ENCODE peak calls at places on chromosomes 16 and 17, in four cellular contexts. R, A, K and B are unnamed samples.

GRCh38 chr16:66551362-66551761 is 1.0 kb upstream of the CKLF start:
- DNase-seq in R (peak), A (no peak), K (no peak), B (peak)

GRCh38 chr16:24130494-24131085 is 125.5 kb upstream of the CACNG3 start:
- DNase-seq in R (no peak), A (no peak), K (no peak), B (no peak)

GRCh38 chr16:2928796-2929195 is 17.1 kb downstream of the FLYWCH1 start:
- DNase-seq in R (no peak), A (no peak), K (no peak), B (no peak)

GRCh38 chr16:77459534-77460412 is 24.9 kb upstream of the ADAMTS18 start:
- DNase-seq in R (no peak), A (no peak), K (no peak), B (no peak)

GRCh38 chr17:74196541-74197310 is 6.8 kb upstream of the RPL38 start:
- DNase-seq in R (no peak), A (no peak), K (no peak), B (no peak)

GRCh38 chr16:2426941-2427361 is 2.3 kb upstream of the CCNF start:
- DNase-seq in R (no peak), A (no peak), K (no peak), B (no peak)

GRCh38 chr17:3738562-3739295 is 15.0 kb downstream of the HASPIN start:
- DNase-seq in R (peak), A (no peak), K (no peak), B (no peak)

GRCh38 chr17:40960144-40960543 is 6.6 kb downstream of the KRT39 start:
- DNase-seq in R (no peak), A (no peak), K (no peak), B (no peak)

GRCh38 chr16:89187337-89188063 is 12.8 kb downstream of the SLC22A31 start:
- DNase-seq in R (peak), A (no peak), K (peak), B (peak)

GRCh38 chr16:58411736-58412614 is 19.7 kb downstream of the GINS3 start:
- DNase-seq in R (no peak), A (no peak), K (no peak), B (no peak)

GRCh38 chr16:83603981-83604570 is 203.7 kb upstream of the HSBP1 start:
- DNase-seq in R (no peak), A (no peak), K (no peak), B (no peak)

GRCh38 chr16:87324411-87325275 is 7.5 kb upstream of the C16orf95 start:
- DNase-seq in R (peak), A (no peak), K (peak), B (peak)

GRCh38 chr16:73473713-73474112 is 425.8 kb upstream of the ZFHX3 start:
- DNase-seq in R (no peak), A (no peak), K (no peak), B (no peak)

GRCh38 chr17:58315750-58316149 is 12.8 kb downstream of the TSPOAP1 start:
- DNase-seq in R (no peak), A (no peak), K (no peak), B (no peak)

GRCh38 chr16:70508752-70509151 is 14.6 kb downstream of the COG4 start:
- DNase-seq in R (no peak), A (no peak), K (no peak), B (no peak)

GRCh38 chr16:6753553-6753952 is 579.1 kb upstream of the RBFOX1 start:
- DNase-seq in R (peak), A (no peak), K (no peak), B (no peak)

GRCh38 chr16:69340095-69340644 is 598 bp downstream of the NIP7 start:
- DNase-seq in R (no peak), A (no peak), K (no peak), B (no peak)

GRCh38 chr17:65278050-65278819 is 141.1 kb downstream of the RGS9 start:
- DNase-seq in R (peak), A (no peak), K (peak), B (no peak)

GRCh38 chr16:14372471-14372870 is 257.6 kb downstream of the PARN start:
- DNase-seq in R (peak), A (no peak), K (no peak), B (no peak)

GRCh38 chr17:66420961-66421371 is 118.6 kb downstream of the PRKCA start:
- DNase-seq in R (no peak), A (no peak), K (no peak), B (peak)

GRCh38 chr16:69118994-69119393 is 13.4 kb downstream of the CHTF8 start:
- DNase-seq in R (no peak), A (no peak), K (no peak), B (no peak)

GRCh38 chr17:81002409-81003361 is 11.0 kb downstream of the CHMP6 start:
- DNase-seq in R (no peak), A (no peak), K (no peak), B (peak)

GRCh38 chr16:46859719-46860152 is 24.4 kb upstream of the GPT2 start:
- DNase-seq in R (no peak), A (no peak), K (no peak), B (peak)

GRCh38 chr17:4420692-4421131 is 13.0 kb upstream of the SPNS3 start:
- DNase-seq in R (peak), A (no peak), K (peak), B (peak)

GRCh38 chr17:70405492-70406220 is 236.3 kb downstream of the KCNJ2 start:
- DNase-seq in R (no peak), A (peak), K (no peak), B (peak)

GRCh38 chr16:58339452-58339938 is 44.7 kb upstream of the PRSS54 start:
- DNase-seq in R (no peak), A (no peak), K (no peak), B (no peak)

GRCh38 chr17:50598487-50598886 is 36.2 kb upstream of the ABCC3 start:
- DNase-seq in R (no peak), A (no peak), K (no peak), B (no peak)

GRCh38 chr16:46926470-46927225 is 42.5 kb downstream of the GPT2 start:
- DNase-seq in R (no peak), A (no peak), K (no peak), B (no peak)

GRCh38 chr16:674214-674881 is 1.1 kb upstream of the RHBDL1 start:
- DNase-seq in R (no peak), A (no peak), K (no peak), B (no peak)

GRCh38 chr17:2085648-2085949 is 30.7 kb downstream of the HIC1 start:
- DNase-seq in R (no peak), A (no peak), K (no peak), B (no peak)

GRCh38 chr16:47480410-47480809 is 19.3 kb downstream of the PHKB start:
- DNase-seq in R (no peak), A (no peak), K (no peak), B (no peak)

DNA sequence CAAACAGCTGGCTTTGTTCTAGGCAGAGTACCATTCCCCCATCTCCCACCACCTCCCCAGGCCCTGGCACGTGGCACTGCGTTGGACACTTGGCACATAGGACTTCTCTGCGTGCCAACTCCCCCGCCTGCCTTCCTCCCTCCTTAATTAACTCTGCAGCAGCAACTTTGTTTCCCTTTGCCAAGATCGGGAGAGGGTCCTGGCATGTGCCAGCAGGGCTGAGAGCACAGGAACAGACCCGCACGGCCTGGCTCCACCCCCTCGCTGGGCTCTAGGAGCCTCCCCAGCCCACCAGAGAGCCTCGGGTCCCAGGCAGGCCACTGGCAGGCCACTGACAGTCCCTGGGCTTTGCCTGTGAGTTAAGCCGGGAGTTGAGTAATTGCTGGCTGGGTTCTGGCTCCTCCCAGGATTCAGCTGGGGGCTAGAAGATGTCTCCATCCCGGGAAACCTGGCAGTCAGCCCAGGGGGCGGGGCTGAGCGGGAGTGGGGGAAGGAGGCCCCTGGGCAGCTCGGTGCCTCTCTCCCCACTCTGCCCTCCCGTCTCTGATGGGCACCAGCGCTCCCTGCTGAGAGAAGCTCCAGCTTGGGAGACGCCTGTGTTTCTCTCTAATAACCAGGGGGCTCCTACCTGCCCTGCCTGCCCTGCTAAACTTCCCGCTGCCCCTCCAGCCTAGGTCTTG is 224.0 kb upstream of the TNRC6C start:
- DNase-seq in R (peak), A (no peak), K (peak), B (no peak)
- TF ChIP-seq CTCF in R (no peak), A (no peak), K (no peak), B (no peak)

GRCh38 chr17:82400206-82400605 is 17.9 kb upstream of the HEXD start:
- DNase-seq in R (no peak), A (no peak), K (no peak), B (no peak)
- TF ChIP-seq CTCF in R (no peak), A (no peak), K (no peak), B (no peak)

GRCh38 chr17:72381597-72382397 is 261.0 kb downstream of the SOX9 start:
- DNase-seq in R (peak), A (no peak), K (no peak), B (no peak)
- TF ChIP-seq CTCF in R (no peak), A (no peak), K (no peak), B (no peak)

DNA sequence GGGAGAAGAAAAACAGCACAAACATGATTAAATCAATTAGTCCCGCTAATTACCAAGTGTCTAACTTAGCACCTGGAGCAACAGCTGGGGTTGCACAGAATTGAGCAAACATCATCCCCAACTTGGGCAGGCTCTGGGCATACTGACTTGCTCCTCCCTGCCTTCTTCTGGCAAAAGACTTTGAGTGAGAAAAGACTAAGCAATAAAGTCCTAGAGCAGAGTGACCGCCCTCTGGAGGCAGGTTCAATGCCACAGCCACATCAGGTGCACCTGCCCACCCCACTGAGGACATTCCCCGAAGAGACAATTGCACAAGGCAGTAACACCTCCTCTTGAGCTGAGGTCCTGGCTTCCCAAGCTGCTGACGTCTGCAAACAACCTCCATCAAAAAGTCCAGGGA is 358.3 kb downstream of the SOX9 start:
- DNase-seq in R (no peak), A (no peak), K (no peak), B (no peak)
- TF ChIP-seq CTCF in R (no peak), A (no peak), K (peak), B (no peak)

DNA sequence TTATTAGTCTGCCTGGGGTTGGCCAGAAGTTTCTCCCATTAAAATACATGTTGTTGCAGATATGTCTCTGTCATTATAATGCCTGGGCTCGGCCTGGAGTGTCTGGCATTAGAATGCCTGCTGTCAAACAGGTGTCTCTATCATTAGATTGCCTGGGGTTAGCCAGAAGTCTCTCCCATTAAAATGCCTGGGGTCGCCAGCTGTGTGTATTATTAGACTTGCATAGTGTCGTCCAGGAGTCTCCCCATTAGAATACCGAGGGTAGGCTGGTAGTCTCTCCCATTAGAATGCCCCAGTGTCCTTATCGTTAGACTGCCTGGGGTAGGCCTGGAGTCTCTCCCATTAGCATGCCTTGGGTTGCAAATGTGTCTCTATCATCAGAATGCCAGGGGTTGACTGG is 2270.8 kb downstream of the TP53TG3F start:
- DNase-seq in R (no peak), A (no peak), K (no peak), B (no peak)
- TF ChIP-seq CTCF in R (no peak), A (no peak), K (no peak), B (no peak)

GRCh38 chr16:54934536-54935410 is 4.1 kb downstream of the IRX5 start:
- DNase-seq in R (peak), A (no peak), K (peak), B (no peak)

GRCh38 chr16:54931041-54931756 is 534 bp downstream of the IRX5 start:
- DNase-seq in R (peak), A (no peak), K (peak), B (no peak)

GRCh38 chr16:54933281-54934150 is 2.9 kb downstream of the IRX5 start:
- DNase-seq in R (peak), A (no peak), K (no peak), B (no peak)

GRCh38 chr16:54931757-54932660 is 1.3 kb downstream of the IRX5 start:
- DNase-seq in R (peak), A (no peak), K (no peak), B (no peak)

GRCh38 chr16:54932737-54933254 is 2.1 kb downstream of the IRX5 start:
- DNase-seq in R (peak), A (no peak), K (no peak), B (no peak)
- TF ChIP-seq CTCF in R (no peak), A (peak), K (peak), B (no peak)

DNA sequence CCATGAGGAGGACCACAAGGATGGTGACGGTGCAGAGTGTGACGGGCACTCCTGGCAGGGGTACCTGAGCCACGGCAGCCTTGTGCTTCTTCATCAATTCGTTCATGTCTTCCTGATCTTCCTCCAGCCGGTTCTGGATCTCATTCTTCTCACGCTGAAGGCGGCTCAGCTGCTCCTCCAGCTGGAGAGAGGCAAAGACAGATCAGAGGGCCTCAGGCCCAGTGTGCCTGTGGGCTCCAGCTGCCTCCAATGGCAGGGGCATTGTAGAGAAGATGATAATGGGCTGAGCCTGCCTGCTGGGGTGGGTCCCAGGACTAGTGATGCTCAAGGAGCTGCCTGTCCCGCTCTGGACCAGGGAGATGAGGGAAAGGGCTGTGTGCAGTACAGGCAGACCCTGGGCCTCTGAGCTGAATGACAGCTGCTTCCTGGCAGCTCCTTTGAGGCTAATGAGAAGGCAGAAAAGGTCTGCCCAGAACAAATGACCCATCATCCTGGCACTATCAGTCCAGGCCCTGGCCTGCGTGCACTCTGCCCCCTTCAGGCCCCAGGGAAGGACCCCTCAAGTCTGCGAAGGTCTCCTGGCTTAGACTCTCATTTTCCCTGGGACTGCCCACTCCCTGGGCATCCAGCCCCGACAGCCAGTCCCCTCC is 47.9 kb downstream of the PIPOX start:
- DNase-seq in R (no peak), A (no peak), K (no peak), B (no peak)
- TF ChIP-seq CTCF in R (no peak), A (no peak), K (no peak), B (no peak)

GRCh38 chr16:85565796-85566501 is 47.2 kb upstream of the GSE1 start:
- DNase-seq in R (no peak), A (no peak), K (no peak), B (no peak)

GRCh38 chr16:85568519-85568918 is 44.6 kb upstream of the GSE1 start:
- DNase-seq in R (no peak), A (no peak), K (no peak), B (peak)

GRCh38 chr16:85567101-85567866 is 45.8 kb upstream of the GSE1 start:
- DNase-seq in R (no peak), A (no peak), K (no peak), B (no peak)

GRCh38 chr16:85565340-85565739 is 47.8 kb upstream of the GSE1 start:
- DNase-seq in R (no peak), A (no peak), K (no peak), B (no peak)

GRCh38 chr16:85566502-85567100 is 46.5 kb upstream of the GSE1 start:
- DNase-seq in R (peak), A (no peak), K (no peak), B (no peak)
- TF ChIP-seq CTCF in R (peak), A (no peak), K (peak), B (no peak)

GRCh38 chr17:28747046-28747691 is 3.4 kb downstream of the TRAF4 start:
- DNase-seq in R (no peak), A (no peak), K (no peak), B (no peak)

GRCh38 chr17:28745052-28745776 is 1.4 kb downstream of the TRAF4 start:
- DNase-seq in R (peak), A (no peak), K (peak), B (no peak)

GRCh38 chr17:28747801-28748750 is 4.3 kb downstream of the TRAF4 start:
- DNase-seq in R (no peak), A (no peak), K (no peak), B (no peak)

GRCh38 chr17:28745777-28746473 is 2.1 kb downstream of the TRAF4 start:
- DNase-seq in R (no peak), A (no peak), K (no peak), B (no peak)

GRCh38 chr17:28746611-28747045 is 2.8 kb downstream of the TRAF4 start:
- DNase-seq in R (no peak), A (no peak), K (no peak), B (no peak)
- TF ChIP-seq CTCF in R (no peak), A (no peak), K (no peak), B (no peak)